ENCODE peak calls at places on chromosomes 13 and 19, in seven cellular contexts. One of them, this sample, is unnamed.

GRCh38 chr19:18292810-18293641 is 11.6 kb upstream of the JUND start:
- DNase-seq in Daoy: peak; percentile 44
- DNase-seq in effector CD4-positive, alpha-beta T cell: no peak
- DNase-seq in effector memory CD8-positive, alpha-beta T cell: no peak
- DNase-seq in NT2/D1: peak; percentile 91
- DNase-seq in activated CD4-positive, alpha-beta T cell treated with anti-CD3 and anti-CD28 coated beads for 48 hours: peak; percentile 76
- DNase-seq in HTR-8/SVneo: peak; percentile 71
- DNase-seq in this sample: peak; percentile 88

GRCh38 chr13:99979453-99980200 is 2.0 kb upstream of the ZIC2 start:
- DNase-seq in effector memory CD8-positive, alpha-beta T cell: no peak
- DNase-seq in HTR-8/SVneo: no peak
- DNase-seq in effector CD4-positive, alpha-beta T cell: no peak
- DNase-seq in Daoy: peak; percentile 71
- DNase-seq in NT2/D1: no peak
- DNase-seq in activated CD4-positive, alpha-beta T cell treated with anti-CD3 and anti-CD28 coated beads for 48 hours: no peak
- DNase-seq in this sample: no peak

GRCh38 chr19:8444677-8445487 is at the start of gene HNRNPM:
- DNase-seq in effector memory CD8-positive, alpha-beta T cell: peak; percentile 100
- DNase-seq in NT2/D1: peak; percentile 97
- DNase-seq in HTR-8/SVneo: peak; percentile 99
- DNase-seq in effector CD4-positive, alpha-beta T cell: peak; percentile 100
- DNase-seq in activated CD4-positive, alpha-beta T cell treated with anti-CD3 and anti-CD28 coated beads for 48 hours: peak; percentile 100
- DNase-seq in Daoy: peak; percentile 100
- DNase-seq in this sample: peak; percentile 100

GRCh38 chr13:62040078-62040477 is 624.4 kb upstream of the PCDH20 start:
- DNase-seq in Daoy: no peak
- DNase-seq in effector memory CD8-positive, alpha-beta T cell: no peak
- DNase-seq in HTR-8/SVneo: no peak
- DNase-seq in NT2/D1: no peak
- DNase-seq in activated CD4-positive, alpha-beta T cell treated with anti-CD3 and anti-CD28 coated beads for 48 hours: no peak
- DNase-seq in effector CD4-positive, alpha-beta T cell: no peak
- DNase-seq in this sample: no peak

GRCh38 chr19:56383826-56384605 is 9.3 kb downstream of the ZNF582 start:
- DNase-seq in effector CD4-positive, alpha-beta T cell: no peak
- DNase-seq in Daoy: peak; percentile 11
- DNase-seq in effector memory CD8-positive, alpha-beta T cell: no peak
- DNase-seq in NT2/D1: no peak
- DNase-seq in HTR-8/SVneo: no peak
- DNase-seq in activated CD4-positive, alpha-beta T cell treated with anti-CD3 and anti-CD28 coated beads for 48 hours: no peak
- DNase-seq in this sample: no peak

GRCh38 chr19:58356971-58357797 is 3.9 kb upstream of the A1BG start:
- DNase-seq in HTR-8/SVneo: no peak
- DNase-seq in NT2/D1: no peak
- DNase-seq in effector memory CD8-positive, alpha-beta T cell: no peak
- DNase-seq in activated CD4-positive, alpha-beta T cell treated with anti-CD3 and anti-CD28 coated beads for 48 hours: no peak
- DNase-seq in effector CD4-positive, alpha-beta T cell: no peak
- DNase-seq in Daoy: no peak
- DNase-seq in this sample: no peak

GRCh38 chr13:25335856-25336255 is 34.4 kb downstream of the NUP58 start:
- DNase-seq in Daoy: no peak
- DNase-seq in effector memory CD8-positive, alpha-beta T cell: no peak
- DNase-seq in activated CD4-positive, alpha-beta T cell treated with anti-CD3 and anti-CD28 coated beads for 48 hours: no peak
- DNase-seq in effector CD4-positive, alpha-beta T cell: no peak
- DNase-seq in NT2/D1: no peak
- DNase-seq in HTR-8/SVneo: no peak
- DNase-seq in this sample: no peak

GRCh38 chr19:58279925-58280316 is 1.2 kb downstream of the ZNF8 start:
- DNase-seq in HTR-8/SVneo: no peak
- DNase-seq in activated CD4-positive, alpha-beta T cell treated with anti-CD3 and anti-CD28 coated beads for 48 hours: no peak
- DNase-seq in effector memory CD8-positive, alpha-beta T cell: no peak
- DNase-seq in Daoy: no peak
- DNase-seq in effector CD4-positive, alpha-beta T cell: no peak
- DNase-seq in NT2/D1: no peak
- DNase-seq in this sample: no peak

GRCh38 chr19:47026889-47027288 is 7.3 kb downstream of the NPAS1 start:
- DNase-seq in Daoy: no peak
- DNase-seq in NT2/D1: no peak
- DNase-seq in HTR-8/SVneo: no peak
- DNase-seq in effector memory CD8-positive, alpha-beta T cell: no peak
- DNase-seq in activated CD4-positive, alpha-beta T cell treated with anti-CD3 and anti-CD28 coated beads for 48 hours: no peak
- DNase-seq in effector CD4-positive, alpha-beta T cell: no peak
- DNase-seq in this sample: no peak

GRCh38 chr19:7522072-7522922 is at the start of gene MCOLN1:
- DNase-seq in activated CD4-positive, alpha-beta T cell treated with anti-CD3 and anti-CD28 coated beads for 48 hours: peak; percentile 100
- DNase-seq in HTR-8/SVneo: peak; percentile 100
- DNase-seq in effector CD4-positive, alpha-beta T cell: peak; percentile 100
- DNase-seq in Daoy: peak; percentile 99
- DNase-seq in effector memory CD8-positive, alpha-beta T cell: peak; percentile 98
- DNase-seq in NT2/D1: peak; percentile 95
- DNase-seq in this sample: peak; percentile 100

GRCh38 chr19:27793128-27793643 is 1419.8 kb downstream of the UQCRFS1 start:
- DNase-seq in effector CD4-positive, alpha-beta T cell: peak; percentile 51
- DNase-seq in effector memory CD8-positive, alpha-beta T cell: no peak
- DNase-seq in Daoy: peak; percentile 92
- DNase-seq in activated CD4-positive, alpha-beta T cell treated with anti-CD3 and anti-CD28 coated beads for 48 hours: peak; percentile 83
- DNase-seq in NT2/D1: peak; percentile 86
- DNase-seq in HTR-8/SVneo: peak; percentile 88
- DNase-seq in this sample: peak; percentile 77

GRCh38 chr19:7788178-7788932 is 25.3 kb downstream of the CLEC4M start:
- DNase-seq in NT2/D1: no peak
- DNase-seq in Daoy: no peak
- DNase-seq in HTR-8/SVneo: no peak
- DNase-seq in effector memory CD8-positive, alpha-beta T cell: no peak
- DNase-seq in effector CD4-positive, alpha-beta T cell: no peak
- DNase-seq in activated CD4-positive, alpha-beta T cell treated with anti-CD3 and anti-CD28 coated beads for 48 hours: no peak
- DNase-seq in this sample: no peak

GRCh38 chr13:101942038-101942437 is 459.8 kb downstream of the FGF14 start:
- DNase-seq in activated CD4-positive, alpha-beta T cell treated with anti-CD3 and anti-CD28 coated beads for 48 hours: peak; percentile 4
- DNase-seq in HTR-8/SVneo: peak; percentile 8
- DNase-seq in NT2/D1: no peak
- DNase-seq in Daoy: peak; percentile 27
- DNase-seq in effector memory CD8-positive, alpha-beta T cell: no peak
- DNase-seq in effector CD4-positive, alpha-beta T cell: no peak
- DNase-seq in this sample: no peak

GRCh38 chr19:18529782-18530181 is 7.9 kb upstream of the ELL start:
- DNase-seq in effector memory CD8-positive, alpha-beta T cell: no peak
- DNase-seq in NT2/D1: no peak
- DNase-seq in HTR-8/SVneo: no peak
- DNase-seq in Daoy: no peak
- DNase-seq in activated CD4-positive, alpha-beta T cell treated with anti-CD3 and anti-CD28 coated beads for 48 hours: no peak
- DNase-seq in effector CD4-positive, alpha-beta T cell: no peak
- DNase-seq in this sample: no peak

This sample was measured in stimulated activated naive CD8-positive, alpha-beta T cell treated with anti-CD3 and anti-CD28 coated beads, Interleukin-15, Interleukin-2, amounts not matched to agents 100 U/mL and 50 U/mL, for 24 hours.